ENCODE peak calls at places on chromosomes 7 and 10, in four cellular contexts. P, M, H and Z are unnamed samples.

GRCh38 chr7:95527033-95527775 is 41.5 kb downstream of the ASB4 start:
- DNase-seq in P (peak; percentile 50), M (peak; percentile 65), H (no peak), Z (no peak)

GRCh38 chr7:66261941-66262340 is 56.8 kb downstream of the TPST1 start:
- DNase-seq in P (no peak), M (no peak), H (no peak), Z (no peak)

GRCh38 chr7:105010538-105011523 is 3.2 kb upstream of the KMT2E start:
- DNase-seq in H (no peak), P (no peak), M (no peak), Z (no peak)

GRCh38 chr7:134720091-134720935 is 59.1 kb upstream of the CALD1 start:
- DNase-seq in P (no peak), M (no peak), H (no peak), Z (no peak)

GRCh38 chr10:84613336-84614021 is 285.1 kb downstream of the CCSER2 start:
- DNase-seq in M (peak; percentile 87), P (peak; percentile 85), H (no peak), Z (no peak)

GRCh38 chr10:59366310-59366709 is 4.0 kb upstream of the FAM13C start:
- DNase-seq in P (no peak), H (no peak), M (no peak), Z (no peak)

GRCh38 chr7:13189712-13190111 is 502.3 kb downstream of the ARL4A start:
- DNase-seq in M (no peak), H (no peak), P (no peak), Z (no peak)

GRCh38 chr7:13990984-13991790 is 1.7 kb upstream of the ETV1 start:
- DNase-seq in P (peak; percentile 95), H (peak; percentile 45), M (peak; percentile 98), Z (peak; percentile 99)

GRCh38 chr7:111026806-111027205 is 64.1 kb upstream of the LRRN3 start:
- DNase-seq in P (no peak), M (no peak), H (no peak), Z (no peak)

GRCh38 chr10:48685731-48686130 is 1.1 kb downstream of the WDFY4 start:
- DNase-seq in H (no peak), M (no peak), P (no peak), Z (peak; percentile 58)

GRCh38 chr7:145884716-145885514 is 231.7 kb upstream of the CNTNAP2 start:
- DNase-seq in H (no peak), M (no peak), P (no peak), Z (no peak)

GRCh38 chr10:5665380-5666323 is 743 bp downstream of the ASB13 start:
- DNase-seq in H (no peak), P (no peak), M (no peak), Z (peak; percentile 72)

GRCh38 chr10:103856497-103857175 is 1.3 kb upstream of the SH3PXD2A start:
- DNase-seq in H (no peak), P (no peak), M (no peak), Z (no peak)
- H3K27ac ChIP-seq in H (peak overlapping the region; percentile 89), P (no peak overlapping the region), M (no peak overlapping the region), Z (peak overlapping the region; percentile 84)

DNA sequence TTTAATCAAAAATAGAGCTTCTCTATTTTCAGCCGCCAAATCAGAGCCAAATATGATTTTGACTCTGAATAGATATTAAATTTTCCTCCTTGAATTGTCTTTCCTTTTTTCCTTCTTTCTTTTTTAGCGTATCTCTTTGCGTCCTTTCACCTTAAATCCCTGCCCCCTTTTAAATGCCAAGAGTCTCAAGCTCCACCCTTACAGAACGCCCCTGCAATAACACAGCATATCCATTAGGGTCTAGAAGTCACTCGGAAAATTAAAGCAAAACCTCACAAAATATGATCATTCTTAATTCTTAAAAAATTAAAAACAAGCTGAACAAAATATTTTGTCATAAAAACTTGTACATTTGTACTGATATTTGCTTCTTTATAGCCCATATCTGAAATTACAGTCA is 51.3 kb upstream of the GRM8 start:
- DNase-seq in P (no peak), H (no peak), M (no peak), Z (no peak)
- TF ChIP-seq CTCF in P (no peak), H (no peak), M (no peak), Z (no peak)

GRCh38 chr10:37855691-37856090 is 1.7 kb downstream of the ZNF248 start:
- DNase-seq in M (peak; percentile 65), P (no peak), H (no peak), Z (no peak)
- H3K4me3 ChIP-seq in M (peak overlapping the region; percentile 74), P (no peak overlapping the region), H (no peak overlapping the region), Z (peak overlapping the region; percentile 19)

GRCh38 chr7:123718773-123719480 is 29.9 kb downstream of the WASL start:
- DNase-seq in M (no peak), H (no peak), P (no peak), Z (no peak)
- H3K27ac ChIP-seq in M (no peak overlapping the region), H (no peak overlapping the region), P (no peak overlapping the region), Z (no peak overlapping the region)

GRCh38 chr7:1934017-1934416 is 263.9 kb downstream of the ELFN1 start:
- DNase-seq in H (no peak), M (no peak), P (no peak), Z (no peak)
- TF ChIP-seq CTCF in H (no peak), M (no peak), P (peak; percentile 34), Z (no peak)

GRCh38 chr7:5595545-5596045 is 172.0 kb upstream of the TNRC18 start:
- DNase-seq in M (peak; percentile 49), P (no peak), H (no peak), Z (no peak)
- H3K4me3 ChIP-seq in M (peak overlapping the region; percentile 97), P (peak overlapping the region; percentile 91), H (peak overlapping the region; percentile 53), Z (peak overlapping the region; percentile 61)

DNA sequence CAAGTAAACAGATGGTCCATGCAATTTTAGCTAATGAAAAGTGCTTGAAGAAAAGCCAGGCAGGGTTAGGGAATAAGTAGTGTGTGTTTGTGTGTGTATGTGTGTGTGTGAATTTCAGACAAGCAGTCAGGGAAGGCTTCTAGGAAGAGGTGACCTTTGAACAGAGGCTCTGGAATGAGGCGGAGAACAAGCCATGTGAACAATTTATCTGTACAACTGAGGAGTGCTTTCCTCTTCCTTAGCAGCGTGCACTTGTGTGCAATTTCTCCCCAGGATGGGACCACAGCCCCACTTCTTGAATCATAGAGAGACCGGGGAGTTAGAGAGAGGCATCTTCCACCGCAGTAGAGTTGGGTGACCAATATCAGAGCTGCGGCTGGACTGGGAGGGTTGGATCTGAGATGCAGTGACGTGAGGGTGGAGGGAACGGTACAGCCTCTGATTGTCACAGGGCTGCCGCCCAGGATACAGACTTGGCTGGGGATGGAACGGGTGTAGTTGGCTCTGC is 69.2 kb upstream of the FAM171A1 start:
- DNase-seq in H (no peak), P (no peak), M (no peak), Z (no peak)
- H3K27ac ChIP-seq in H (no peak overlapping the region), P (peak overlapping the region; percentile 79), M (no peak overlapping the region), Z (peak overlapping the region; percentile 61)

GRCh38 chr7:46679671-46680070 is 758.6 kb upstream of the IGFBP3 start:
- DNase-seq in H (no peak), P (no peak), M (no peak), Z (no peak)

GRCh38 chr7:46680147-46680546 is 759.1 kb upstream of the IGFBP3 start:
- DNase-seq in P (no peak), H (no peak), M (no peak), Z (no peak)

GRCh38 chr7:46682841-46683624 is 762.0 kb upstream of the IGFBP3 start:
- DNase-seq in P (no peak), M (no peak), H (no peak), Z (no peak)

GRCh38 chr7:46685051-46685450 is 764.0 kb upstream of the IGFBP3 start:
- DNase-seq in P (no peak), H (no peak), M (peak; percentile 35), Z (no peak)

DNA sequence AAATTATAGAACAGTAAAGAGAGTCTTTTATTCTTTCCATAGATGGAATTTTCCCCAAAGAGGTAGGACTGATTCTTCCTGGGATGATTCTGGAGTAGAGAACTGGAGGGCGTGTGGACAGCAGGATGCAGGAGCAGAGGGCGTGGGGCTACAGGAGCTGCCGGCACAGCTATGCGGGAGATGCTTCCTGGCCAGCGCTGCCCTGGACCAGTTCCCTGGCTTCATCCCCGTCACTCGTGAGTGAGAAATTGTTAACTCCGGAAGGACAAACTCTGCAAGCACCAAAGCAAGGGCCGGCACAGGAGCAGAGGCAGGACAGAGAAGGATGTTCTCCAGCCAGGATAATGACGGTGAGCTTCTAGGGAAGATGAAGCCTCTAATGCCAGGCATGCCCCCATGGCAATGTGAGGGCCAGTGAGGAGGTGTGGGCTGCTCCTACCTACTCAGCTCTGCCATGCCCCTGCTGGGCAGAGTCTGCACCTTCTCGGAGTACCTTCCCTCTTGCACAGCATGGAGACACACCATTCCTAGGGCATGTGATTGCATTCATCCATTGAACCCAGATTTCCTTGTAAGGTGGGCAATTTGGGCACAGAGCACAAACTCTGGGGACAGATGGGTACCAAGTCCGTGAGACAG is 760.9 kb upstream of the IGFBP3 start:
- DNase-seq in H (no peak), M (no peak), P (no peak), Z (no peak)
- TF ChIP-seq CTCF in H (no peak), M (no peak), P (peak; percentile 24), Z (no peak)

DNA sequence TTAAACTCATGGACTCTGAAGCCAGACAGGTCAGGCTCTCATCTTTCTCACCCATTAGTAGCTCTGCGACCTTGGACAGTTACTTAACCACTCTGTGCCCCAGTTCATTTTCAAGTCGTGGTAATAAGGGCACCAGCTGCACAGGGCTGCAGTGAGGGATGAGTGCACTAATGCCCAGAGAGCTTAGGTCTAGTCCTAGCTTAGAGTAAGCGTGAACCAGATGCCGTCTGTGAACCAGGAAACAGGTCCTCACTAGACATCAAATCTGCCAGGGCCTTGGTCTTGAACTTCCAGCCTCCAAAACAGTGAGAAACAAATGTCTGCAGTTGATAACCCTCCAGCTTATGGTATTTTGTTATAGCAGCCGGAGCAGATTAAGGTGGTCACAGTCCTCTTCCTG is 222.4 kb upstream of the PFKP start:
- DNase-seq in P (peak; percentile 70), M (no peak), H (no peak), Z (no peak)
- H3K4me3 ChIP-seq in P (no peak overlapping the region), M (no peak overlapping the region), H (no peak overlapping the region), Z (no peak overlapping the region)